ENCODE peak calls at places on chromosomes 3 and 15, in four cellular contexts. I, K, T and J are unnamed samples.

GRCh38 chr15:47027322-47027946 is 689.9 kb upstream of the SEMA6D start:
- DNase-seq in K (no peak), T (no peak), I (no peak), J (no peak)

GRCh38 chr3:137263982-137264777 is 306.4 kb downstream of the IL20RB start:
- DNase-seq in T (no peak), K (no peak), I (no peak), J (no peak)

GRCh38 chr3:110811050-110811449 is 260.6 kb upstream of the NECTIN3 start:
- DNase-seq in I (no peak), K (no peak), T (no peak), J (peak; percentile 25)

GRCh38 chr3:71117572-71118247 is 465.8 kb downstream of the FOXP1 start:
- DNase-seq in I (no peak), K (no peak), T (no peak), J (peak; percentile 69)

GRCh38 chr15:75202251-75203016 is 752 bp downstream of the C15orf39 start:
- DNase-seq in T (no peak), K (peak; percentile 76), I (peak; percentile 80), J (peak; percentile 86)

GRCh38 chr3:6571448-6571847 is 289.5 kb upstream of the GRM7 start:
- DNase-seq in I (no peak), T (no peak), K (no peak), J (no peak)

GRCh38 chr3:99549918-99550603 is 88.3 kb upstream of the COL8A1 start:
- DNase-seq in T (no peak), K (no peak), I (no peak), J (peak; percentile 66)

GRCh38 chr3:67875858-67876257 is 221.4 kb upstream of the SUCLG2 start:
- DNase-seq in I (no peak), K (no peak), T (no peak), J (no peak)

GRCh38 chr3:50662408-50662807 is 12.3 kb upstream of the DOCK3 start:
- DNase-seq in T (no peak), K (no peak), I (no peak), J (no peak)

DNA sequence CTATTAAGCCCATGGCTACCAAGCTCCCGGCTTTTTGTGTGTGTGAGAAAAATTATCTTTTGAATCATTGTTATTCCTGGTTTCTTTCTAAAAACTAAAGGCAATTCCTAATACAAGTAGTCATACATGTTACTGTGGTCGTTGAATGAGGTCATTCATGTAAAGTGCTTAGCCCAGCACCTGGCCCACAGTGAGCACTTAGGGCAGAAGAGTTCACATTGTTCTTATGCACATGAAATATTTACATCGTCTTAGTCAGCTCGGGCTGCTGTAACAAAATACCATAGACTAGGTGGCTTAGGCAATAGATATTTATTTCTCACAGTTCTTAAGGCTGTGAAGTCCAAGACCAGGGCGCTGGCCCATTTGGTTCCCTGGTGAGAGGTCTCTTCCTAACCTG is 216.1 kb downstream of the SHQ1 start:
- DNase-seq in K (no peak), I (no peak), T (no peak), J (no peak)
- TF ChIP-seq MAFK in K (no peak), I (no peak), T (no peak), J (no peak)

GRCh38 chr3:24521306-24522154 is 26.9 kb upstream of the THRB start:
- DNase-seq in K (peak; percentile 64), I (peak; percentile 35), T (no peak), J (no peak)
- TF ChIP-seq MAFK in K (no peak), I (no peak), T (no peak), J (no peak)

GRCh38 chr15:43465105-43465504 is 27.9 kb downstream of the TP53BP1 start:
- DNase-seq in T (no peak), I (no peak), K (no peak), J (peak; percentile 91)
- TF ChIP-seq MAFK in T (no peak), I (no peak), K (no peak), J (no peak)

GRCh38 chr3:177721864-177722370 is 524.6 kb upstream of the TBL1XR1 start:
- DNase-seq in K (no peak), T (no peak), I (no peak), J (no peak)
- TF ChIP-seq MAFK in K (no peak), T (no peak), I (no peak), J (no peak)

GRCh38 chr3:171103185-171103584 is 76.7 kb upstream of the SLC2A2 start:
- DNase-seq in K (no peak), T (no peak), I (no peak), J (no peak)
- TF ChIP-seq MAFK in K (no peak), T (no peak), I (no peak), J (no peak)

DNA sequence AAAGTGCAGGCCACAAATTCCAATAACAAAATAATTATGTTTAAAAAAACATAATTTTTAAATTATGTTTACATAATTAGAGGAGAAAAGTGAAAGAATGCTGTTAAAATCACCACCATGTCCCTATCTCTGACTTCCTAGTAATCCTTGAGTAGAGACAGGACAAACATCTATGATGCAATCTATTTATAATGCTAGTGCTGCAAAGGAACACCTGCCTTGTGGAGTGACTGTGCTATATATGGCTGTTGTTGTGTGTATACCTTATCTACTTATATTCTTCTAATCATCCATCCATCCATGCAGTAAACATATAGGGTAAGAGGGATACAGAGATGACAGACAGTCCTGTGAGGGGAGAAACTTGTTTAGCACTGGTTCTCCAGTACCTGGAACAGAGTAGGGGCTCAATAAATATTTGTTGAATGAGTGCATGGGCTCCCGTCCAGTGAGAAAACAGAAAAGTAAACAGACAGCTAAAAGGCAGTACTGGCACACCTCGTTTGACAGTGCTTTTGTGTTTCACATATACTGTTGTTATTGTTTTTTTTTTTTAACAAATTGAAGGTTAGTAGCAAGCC is 229.3 kb upstream of the UBE2E1 start:
- DNase-seq in T (no peak), I (no peak), K (no peak), J (no peak)
- TF ChIP-seq MAFK in T (no peak), I (peak; percentile 6), K (no peak), J (no peak)

GRCh38 chr3:146528954-146529353 is 15.5 kb downstream of the PLSCR1 start:
- DNase-seq in I (no peak), T (no peak), K (no peak), J (peak; percentile 79)
- TF ChIP-seq MAFK in I (no peak), T (no peak), K (no peak), J (peak; percentile 75)